ENCODE peak calls at places on chromosomes 5 and 9, in seven cellular contexts. G is T-helper 1 cell; A is activated CD4-positive, alpha-beta T cell treated with anti-CD3 and anti-CD28 coated beads for 48 hours; K is PC-3; U is stomach; T is AG08396; P is NCI-H1930. I is an unnamed sample.

GRCh38 chr5:146893991-146894390 is 15.4 kb upstream of the PPP2R2B start:
- DNase-seq in P (no peak), T (no peak), U (no peak), G (no peak), K (no peak), A (no peak), I (no peak)

GRCh38 chr9:27165067-27165466 is 56.0 kb downstream of the TEK start:
- DNase-seq in P (no peak), K (no peak), U (no peak), G (no peak), T (no peak), A (no peak), I (no peak)

GRCh38 chr9:112844771-112845542 is 45.7 kb downstream of the SLC46A2 start:
- DNase-seq in U (peak; percentile 84), A (peak; percentile 86), K (peak; percentile 82), T (peak; percentile 85), P (peak; percentile 35), G (peak; percentile 55), I (peak; percentile 83)

GRCh38 chr5:45038366-45038987 is 229.7 kb downstream of the MRPS30 start:
- DNase-seq in U (no peak), K (peak; percentile 71), A (no peak), T (peak; percentile 6), G (no peak), P (no peak), I (no peak)

GRCh38 chr5:123120197-123120596 is 31.2 kb downstream of the PRDM6 start:
- DNase-seq in U (no peak), T (no peak), P (no peak), K (no peak), G (no peak), A (no peak), I (no peak)

GRCh38 chr9:29245351-29245750 is 1672.1 kb upstream of the C9orf72 start:
- DNase-seq in K (no peak), U (no peak), P (no peak), A (no peak), T (no peak), G (no peak), I (no peak)

GRCh38 chr5:79974896-79975295 is 16.2 kb downstream of the MTX3 start:
- DNase-seq in A (no peak), T (peak; percentile 54), U (no peak), K (peak; percentile 83), P (no peak), G (no peak), I (no peak)

GRCh38 chr5:168104811-168105481 is 186.5 kb upstream of the WWC1 start:
- DNase-seq in U (no peak), G (no peak), P (no peak), K (no peak), A (no peak), T (no peak), I (no peak)

GRCh38 chr5:168217497-168217896 is 73.9 kb upstream of the WWC1 start:
- DNase-seq in A (no peak), T (no peak), G (no peak), K (no peak), P (no peak), U (no peak), I (no peak)

GRCh38 chr5:133705331-133705730 is 93.0 kb upstream of the FSTL4 start:
- DNase-seq in U (no peak), G (no peak), K (no peak), T (no peak), A (no peak), P (no peak), I (no peak)

GRCh38 chr9:98912450-98912849 is 31.3 kb upstream of the COL15A1 start:
- DNase-seq in U (no peak), G (no peak), A (no peak), K (no peak), P (no peak), T (no peak), I (no peak)

GRCh38 chr9:70589571-70590263 is 175.3 kb upstream of the KLF9 start:
- DNase-seq in K (no peak), A (no peak), U (no peak), G (no peak), T (peak; percentile 35), P (no peak), I (peak; percentile 76)

GRCh38 chr5:131209506-131210191 is 38.9 kb downstream of the LYRM7 start:
- DNase-seq in T (no peak), U (no peak), G (peak; percentile 36), P (no peak), A (peak; percentile 49), K (no peak), I (no peak)

GRCh38 chr5:133944263-133945230 is 23.9 kb downstream of the C5orf15 start:
- DNase-seq in K (peak; percentile 82), P (no peak), G (no peak), A (peak; percentile 77), U (peak; percentile 79), T (peak; percentile 61), I (no peak)

GRCh38 chr9:109101810-109102209 is 17.9 kb downstream of the TMEM245 start:
- DNase-seq in P (no peak), G (no peak), K (peak; percentile 90), U (no peak), A (no peak), T (no peak), I (no peak)